ENCODE peak calls at places on chromosomes 5 and 9, in six cellular contexts. One of them, this sample, is unnamed.

GRCh38 chr9:72315089-72315509 is 49.9 kb downstream of the ZFAND5 start:
- DNase-seq in GDM1: no peak
- DNase-seq in T-helper 9 cell: no peak
- DNase-seq in activated CD4-positive, alpha-beta T cell treated with anti-CD3 and anti-CD28 coated beads, Interleukin-2, amount 50 U/mL, for 48 hours: no peak
- DNase-seq in D341Med: peak
- DNase-seq in fibroblast of mammary gland: peak
- DNase-seq in this sample: peak

GRCh38 chr9:4706971-4707622 is 27.7 kb downstream of the CDC37L1 start:
- DNase-seq in GDM1: no peak
- DNase-seq in fibroblast of mammary gland: no peak
- DNase-seq in D341Med: peak
- DNase-seq in T-helper 9 cell: no peak
- DNase-seq in activated CD4-positive, alpha-beta T cell treated with anti-CD3 and anti-CD28 coated beads, Interleukin-2, amount 50 U/mL, for 48 hours: no peak
- DNase-seq in this sample: no peak

GRCh38 chr9:124351672-124352468 is 63.4 kb downstream of the PSMB7 start:
- DNase-seq in D341Med: no peak
- DNase-seq in activated CD4-positive, alpha-beta T cell treated with anti-CD3 and anti-CD28 coated beads, Interleukin-2, amount 50 U/mL, for 48 hours: no peak
- DNase-seq in GDM1: no peak
- DNase-seq in fibroblast of mammary gland: no peak
- DNase-seq in T-helper 9 cell: no peak
- DNase-seq in this sample: no peak

GRCh38 chr9:136311433-136312375 is 7.8 kb upstream of the CCDC187 start:
- DNase-seq in activated CD4-positive, alpha-beta T cell treated with anti-CD3 and anti-CD28 coated beads, Interleukin-2, amount 50 U/mL, for 48 hours: no peak
- DNase-seq in T-helper 9 cell: no peak
- DNase-seq in D341Med: no peak
- DNase-seq in fibroblast of mammary gland: no peak
- DNase-seq in GDM1: no peak
- DNase-seq in this sample: no peak

GRCh38 chr5:172370648-172371248 is 83.6 kb downstream of the SH3PXD2B start:
- DNase-seq in activated CD4-positive, alpha-beta T cell treated with anti-CD3 and anti-CD28 coated beads, Interleukin-2, amount 50 U/mL, for 48 hours: peak
- DNase-seq in T-helper 9 cell: no peak
- DNase-seq in fibroblast of mammary gland: peak
- DNase-seq in D341Med: no peak
- DNase-seq in GDM1: peak
- DNase-seq in this sample: peak

GRCh38 chr9:77708416-77708815 is 60.3 kb upstream of the GNA14 start:
- DNase-seq in fibroblast of mammary gland: peak
- DNase-seq in GDM1: no peak
- DNase-seq in D341Med: no peak
- DNase-seq in activated CD4-positive, alpha-beta T cell treated with anti-CD3 and anti-CD28 coated beads, Interleukin-2, amount 50 U/mL, for 48 hours: no peak
- DNase-seq in T-helper 9 cell: no peak
- DNase-seq in this sample: no peak

GRCh38 chr9:557601-558201 is 283.8 kb upstream of the DMRT1 start:
- DNase-seq in fibroblast of mammary gland: no peak
- DNase-seq in D341Med: no peak
- DNase-seq in activated CD4-positive, alpha-beta T cell treated with anti-CD3 and anti-CD28 coated beads, Interleukin-2, amount 50 U/mL, for 48 hours: no peak
- DNase-seq in T-helper 9 cell: no peak
- DNase-seq in GDM1: no peak
- DNase-seq in this sample: no peak

GRCh38 chr9:28136113-28136512 is 562.8 kb upstream of the C9orf72 start:
- DNase-seq in T-helper 9 cell: no peak
- DNase-seq in fibroblast of mammary gland: no peak
- DNase-seq in activated CD4-positive, alpha-beta T cell treated with anti-CD3 and anti-CD28 coated beads, Interleukin-2, amount 50 U/mL, for 48 hours: no peak
- DNase-seq in D341Med: no peak
- DNase-seq in GDM1: no peak
- DNase-seq in this sample: no peak

GRCh38 chr9:297104-297794 is 82.6 kb downstream of the DOCK8 start:
- DNase-seq in fibroblast of mammary gland: peak
- DNase-seq in GDM1: peak
- DNase-seq in D341Med: no peak
- DNase-seq in activated CD4-positive, alpha-beta T cell treated with anti-CD3 and anti-CD28 coated beads, Interleukin-2, amount 50 U/mL, for 48 hours: no peak
- DNase-seq in T-helper 9 cell: no peak
- DNase-seq in this sample: no peak

GRCh38 chr9:6384732-6385131 is 28.3 kb upstream of the UHRF2 start:
- DNase-seq in GDM1: no peak
- DNase-seq in fibroblast of mammary gland: peak
- DNase-seq in D341Med: no peak
- DNase-seq in activated CD4-positive, alpha-beta T cell treated with anti-CD3 and anti-CD28 coated beads, Interleukin-2, amount 50 U/mL, for 48 hours: no peak
- DNase-seq in T-helper 9 cell: no peak
- DNase-seq in this sample: no peak

GRCh38 chr9:126979461-126979860 is 64.9 kb downstream of the RALGPS1 start:
- DNase-seq in activated CD4-positive, alpha-beta T cell treated with anti-CD3 and anti-CD28 coated beads, Interleukin-2, amount 50 U/mL, for 48 hours: no peak
- DNase-seq in D341Med: no peak
- DNase-seq in T-helper 9 cell: no peak
- DNase-seq in GDM1: no peak
- DNase-seq in fibroblast of mammary gland: no peak
- DNase-seq in this sample: no peak

GRCh38 chr5:135392256-135392655 is 6.8 kb downstream of the MACROH2A1 start:
- DNase-seq in activated CD4-positive, alpha-beta T cell treated with anti-CD3 and anti-CD28 coated beads, Interleukin-2, amount 50 U/mL, for 48 hours: no peak
- DNase-seq in GDM1: peak
- DNase-seq in fibroblast of mammary gland: peak
- DNase-seq in T-helper 9 cell: no peak
- DNase-seq in D341Med: no peak
- DNase-seq in this sample: no peak

GRCh38 chr5:44321176-44321575 is 68.0 kb downstream of the FGF10 start:
- DNase-seq in D341Med: no peak
- DNase-seq in T-helper 9 cell: no peak
- DNase-seq in fibroblast of mammary gland: peak
- DNase-seq in GDM1: no peak
- DNase-seq in activated CD4-positive, alpha-beta T cell treated with anti-CD3 and anti-CD28 coated beads, Interleukin-2, amount 50 U/mL, for 48 hours: no peak
- DNase-seq in this sample: no peak

GRCh38 chr5:98763001-98763630 is 10.3 kb upstream of the RGMB start:
- DNase-seq in GDM1: no peak
- DNase-seq in D341Med: no peak
- DNase-seq in T-helper 9 cell: no peak
- DNase-seq in fibroblast of mammary gland: peak
- DNase-seq in activated CD4-positive, alpha-beta T cell treated with anti-CD3 and anti-CD28 coated beads, Interleukin-2, amount 50 U/mL, for 48 hours: no peak
- DNase-seq in this sample: no peak

GRCh38 chr5:14750712-14751111 is 86.2 kb downstream of the OTULIN start:
- DNase-seq in D341Med: no peak
- DNase-seq in fibroblast of mammary gland: no peak
- DNase-seq in activated CD4-positive, alpha-beta T cell treated with anti-CD3 and anti-CD28 coated beads, Interleukin-2, amount 50 U/mL, for 48 hours: no peak
- DNase-seq in T-helper 9 cell: no peak
- DNase-seq in GDM1: no peak
- DNase-seq in this sample: no peak

GRCh38 chr5:109016300-109016699 is 268.6 kb downstream of the FER start:
- DNase-seq in T-helper 9 cell: no peak
- DNase-seq in fibroblast of mammary gland: no peak
- DNase-seq in activated CD4-positive, alpha-beta T cell treated with anti-CD3 and anti-CD28 coated beads, Interleukin-2, amount 50 U/mL, for 48 hours: no peak
- DNase-seq in GDM1: no peak
- DNase-seq in D341Med: no peak
- DNase-seq in this sample: no peak

GRCh38 chr9:136328011-136328621 is 777 bp downstream of the GPSM1 start:
- DNase-seq in activated CD4-positive, alpha-beta T cell treated with anti-CD3 and anti-CD28 coated beads, Interleukin-2, amount 50 U/mL, for 48 hours: no peak
- DNase-seq in GDM1: no peak
- DNase-seq in T-helper 9 cell: no peak
- DNase-seq in fibroblast of mammary gland: no peak
- DNase-seq in D341Med: no peak
- DNase-seq in this sample: no peak

GRCh38 chr5:119343766-119344165 is 12.1 kb upstream of the TNFAIP8 start:
- DNase-seq in activated CD4-positive, alpha-beta T cell treated with anti-CD3 and anti-CD28 coated beads, Interleukin-2, amount 50 U/mL, for 48 hours: no peak
- DNase-seq in D341Med: no peak
- DNase-seq in T-helper 9 cell: no peak
- DNase-seq in GDM1: no peak
- DNase-seq in fibroblast of mammary gland: peak
- DNase-seq in this sample: no peak

GRCh38 chr5:30387974-30388632 is 805.4 kb upstream of the CDH6 start:
- DNase-seq in D341Med: no peak
- DNase-seq in T-helper 9 cell: no peak
- DNase-seq in fibroblast of mammary gland: no peak
- DNase-seq in activated CD4-positive, alpha-beta T cell treated with anti-CD3 and anti-CD28 coated beads, Interleukin-2, amount 50 U/mL, for 48 hours: no peak
- DNase-seq in GDM1: no peak
- DNase-seq in this sample: no peak

GRCh38 chr5:111928501-111928900 is 171.5 kb upstream of the NREP start:
- DNase-seq in D341Med: no peak
- DNase-seq in fibroblast of mammary gland: no peak
- DNase-seq in activated CD4-positive, alpha-beta T cell treated with anti-CD3 and anti-CD28 coated beads, Interleukin-2, amount 50 U/mL, for 48 hours: no peak
- DNase-seq in GDM1: peak
- DNase-seq in T-helper 9 cell: no peak
- DNase-seq in this sample: no peak

GRCh38 chr9:77752566-77752965 is 104.4 kb upstream of the GNA14 start:
- DNase-seq in T-helper 9 cell: no peak
- DNase-seq in D341Med: no peak
- DNase-seq in GDM1: no peak
- DNase-seq in activated CD4-positive, alpha-beta T cell treated with anti-CD3 and anti-CD28 coated beads, Interleukin-2, amount 50 U/mL, for 48 hours: no peak
- DNase-seq in fibroblast of mammary gland: peak
- DNase-seq in this sample: no peak

GRCh38 chr9:90256345-90256744 is 386.3 kb downstream of the DIRAS2 start:
- DNase-seq in T-helper 9 cell: no peak
- DNase-seq in fibroblast of mammary gland: no peak
- DNase-seq in GDM1: no peak
- DNase-seq in activated CD4-positive, alpha-beta T cell treated with anti-CD3 and anti-CD28 coated beads, Interleukin-2, amount 50 U/mL, for 48 hours: no peak
- DNase-seq in D341Med: no peak
- DNase-seq in this sample: no peak